ENCODE peak calls at places on chromosomes 4 and X, in four cellular contexts. L, W, N and B are unnamed samples.

GRCh38 chrX:10120828-10121227 is 35.9 kb upstream of the CLCN4 start:
- DNase-seq in N (no peak), L (no peak), W (no peak), B (no peak)

GRCh38 chr4:99438578-99438875 is 3.4 kb upstream of the ADH7 start:
- DNase-seq in W (no peak), L (no peak), N (no peak), B (no peak)

GRCh38 chr4:37662861-37663390 is 23.2 kb downstream of the RELL1 start:
- DNase-seq in W (peak; percentile 30), N (no peak), L (no peak), B (no peak)

GRCh38 chr4:15457401-15458201 is 12.1 kb upstream of the CC2D2A start:
- DNase-seq in L (no peak), N (no peak), W (peak; percentile 64), B (peak; percentile 7)

GRCh38 chr4:109041463-109041862 is 261.0 kb downstream of the COL25A1 start:
- DNase-seq in W (no peak), L (no peak), N (no peak), B (no peak)

GRCh38 chrX:24023972-24024664 is 2.9 kb downstream of the KLHL15 start:
- DNase-seq in L (no peak), N (no peak), W (peak; percentile 38), B (no peak)

GRCh38 chr4:26261400-26261799 is 59.4 kb upstream of the RBPJ start:
- DNase-seq in L (no peak), W (no peak), N (no peak), B (no peak)

GRCh38 chr4:48173055-48173991 is 39.3 kb upstream of the TXK start:
- DNase-seq in W (no peak), L (no peak), N (no peak), B (no peak)

DNA sequence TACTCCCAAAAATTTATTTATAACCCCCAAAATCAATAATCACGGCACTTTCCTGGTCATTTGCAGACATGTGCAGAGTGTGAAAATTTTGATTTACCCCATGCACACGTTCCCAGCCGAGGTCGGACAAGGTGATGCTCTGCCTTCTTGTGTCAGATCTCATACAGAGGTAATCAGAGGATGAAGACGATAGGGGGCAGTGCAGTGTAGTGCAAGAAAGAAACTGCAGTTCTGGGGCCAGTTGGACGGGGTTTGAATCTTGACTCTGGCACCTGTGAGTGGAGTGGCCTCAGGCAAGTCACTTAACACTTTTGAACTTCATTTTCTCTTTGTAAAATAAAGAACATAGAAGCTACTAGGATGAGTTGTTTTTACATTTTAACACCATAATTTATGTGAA is 88.4 kb downstream of the FRMPD3 start:
- DNase-seq in L (no peak), W (peak; percentile 67), N (no peak), B (peak; percentile 5)
- TF ChIP-seq CTCF in L (peak; percentile 48), W (peak; percentile 51), N (no peak), B (peak; percentile 52)

GRCh38 chr4:158316264-158316663 is 106.0 kb downstream of the TMEM144 start:
- DNase-seq in L (no peak), N (no peak), W (no peak), B (peak; percentile 3)
- TF ChIP-seq CTCF in L (no peak), N (no peak), W (no peak), B (no peak)

DNA sequence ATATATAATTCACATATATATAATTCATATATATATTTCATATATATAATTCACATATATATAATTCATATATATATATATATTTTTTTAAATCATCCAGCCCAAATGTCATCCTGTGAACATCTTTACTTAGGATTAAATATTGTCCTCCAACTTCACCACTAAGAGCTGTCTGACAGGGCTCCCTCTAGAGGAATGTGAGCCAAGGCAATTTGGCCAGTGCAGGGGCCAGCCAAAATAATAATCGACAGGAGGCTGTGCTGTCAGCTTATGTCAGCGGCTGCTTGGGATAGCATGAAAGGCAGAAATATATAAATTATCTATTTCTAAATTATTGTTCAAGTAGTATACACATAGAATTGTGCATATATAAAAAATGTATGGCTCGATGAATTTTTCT is 29.5 kb downstream of the EGFL6 start:
- DNase-seq in L (no peak), W (no peak), N (no peak), B (no peak)
- TF ChIP-seq CTCF in L (peak; percentile 31), W (peak; percentile 25), N (no peak), B (peak; percentile 18)

DNA sequence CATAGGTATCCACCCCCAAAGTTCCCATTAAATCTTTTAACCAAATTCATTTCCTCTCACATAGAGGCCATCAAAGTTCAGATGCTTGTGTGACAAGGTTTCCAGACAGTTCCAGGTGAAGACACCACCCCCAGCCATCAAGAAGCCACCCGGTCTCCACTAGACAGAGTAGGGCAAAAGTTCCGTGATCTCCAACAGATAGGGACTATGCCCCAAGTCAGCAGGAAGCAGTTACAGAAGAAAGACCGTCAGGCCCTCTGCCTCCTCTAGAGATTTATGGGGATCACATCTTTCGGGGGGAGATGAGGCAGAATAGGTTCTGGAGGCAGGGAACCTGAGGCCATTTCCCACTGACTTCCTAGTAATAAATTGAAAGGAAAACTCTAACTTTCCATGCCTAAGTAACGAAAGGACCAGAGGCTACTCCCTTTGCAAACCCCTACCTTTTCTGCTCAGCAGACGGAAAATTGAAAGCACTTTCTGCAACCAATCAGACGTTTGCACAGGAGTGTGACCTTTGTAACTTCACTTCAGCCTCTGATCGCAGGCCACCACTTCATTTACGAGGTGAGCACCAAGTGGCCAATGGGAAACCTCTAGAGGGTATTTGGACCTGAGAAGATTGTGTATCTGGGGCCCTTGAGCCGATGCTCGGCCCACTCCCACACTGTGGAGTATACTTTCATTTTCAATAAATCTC is 18.5 kb upstream of the ZNF280C start:
- DNase-seq in L (no peak), N (no peak), W (no peak), B (no peak)
- TF ChIP-seq CTCF in L (no peak), N (no peak), W (no peak), B (no peak)